ENCODE peak calls at places on chromosome 6, in five cellular contexts. One of them, this sample, is unnamed.

GRCh38 chr6:21807299-21807698 is 213.7 kb downstream of the SOX4 start:
- DNase-seq in neural crest cell: no peak
- DNase-seq in psoas muscle: no peak
- DNase-seq in neural progenitor cell: no peak
- DNase-seq in tibial nerve: no peak
- DNase-seq in this sample: no peak

GRCh38 chr6:155213611-155214372 is 50.0 kb upstream of the CLDN20 start:
- DNase-seq in neural progenitor cell: no peak
- DNase-seq in psoas muscle: no peak
- DNase-seq in neural crest cell: no peak
- DNase-seq in tibial nerve: no peak
- DNase-seq in this sample: no peak

GRCh38 chr6:129623008-129623732 is 86.8 kb downstream of the ARHGAP18 start:
- DNase-seq in tibial nerve: no peak
- DNase-seq in psoas muscle: no peak
- DNase-seq in neural progenitor cell: no peak
- DNase-seq in neural crest cell: no peak
- DNase-seq in this sample: peak

GRCh38 chr6:31836036-31836675 is 8.6 kb downstream of the HSPA1B start:
- DNase-seq in neural crest cell: no peak
- DNase-seq in neural progenitor cell: no peak
- DNase-seq in tibial nerve: no peak
- DNase-seq in psoas muscle: no peak
- DNase-seq in this sample: no peak

GRCh38 chr6:121600389-121601233 is 165.2 kb downstream of the GJA1 start:
- DNase-seq in psoas muscle: no peak
- DNase-seq in neural progenitor cell: no peak
- DNase-seq in neural crest cell: no peak
- DNase-seq in tibial nerve: no peak
- DNase-seq in this sample: no peak

GRCh38 chr6:157287247-157287850 is 36.0 kb downstream of the TMEM242 start:
- DNase-seq in neural progenitor cell: no peak
- DNase-seq in tibial nerve: no peak
- DNase-seq in psoas muscle: no peak
- DNase-seq in neural crest cell: no peak
- DNase-seq in this sample: no peak

GRCh38 chr6:106747139-106747538 is 117.8 kb downstream of the QRSL1 start:
- DNase-seq in psoas muscle: no peak
- DNase-seq in tibial nerve: no peak
- DNase-seq in neural progenitor cell: no peak
- DNase-seq in neural crest cell: no peak
- DNase-seq in this sample: no peak

GRCh38 chr6:130720076-130720475 is 107.1 kb upstream of the SMLR1 start:
- DNase-seq in neural crest cell: no peak
- DNase-seq in neural progenitor cell: no peak
- DNase-seq in psoas muscle: no peak
- DNase-seq in tibial nerve: peak
- DNase-seq in this sample: no peak

GRCh38 chr6:41683460-41684310 is 45.4 kb downstream of the MDFI start:
- DNase-seq in neural progenitor cell: peak
- DNase-seq in neural crest cell: peak
- DNase-seq in tibial nerve: peak
- DNase-seq in psoas muscle: peak
- DNase-seq in this sample: peak

GRCh38 chr6:95978230-95978629 is 37.5 kb upstream of the FUT9 start:
- DNase-seq in tibial nerve: no peak
- DNase-seq in psoas muscle: no peak
- DNase-seq in neural progenitor cell: no peak
- DNase-seq in neural crest cell: no peak
- DNase-seq in this sample: no peak

GRCh38 chr6:157385482-157385881 is 4.5 kb downstream of the ZDHHC14 start:
- DNase-seq in psoas muscle: no peak
- DNase-seq in neural progenitor cell: no peak
- DNase-seq in neural crest cell: no peak
- DNase-seq in tibial nerve: no peak
- DNase-seq in this sample: no peak

GRCh38 chr6:149185799-149186357 is 131.6 kb upstream of the TAB2 start:
- DNase-seq in neural progenitor cell: no peak
- DNase-seq in psoas muscle: no peak
- DNase-seq in neural crest cell: no peak
- DNase-seq in tibial nerve: no peak
- DNase-seq in this sample: no peak

GRCh38 chr6:167245586-167245985 is 45.5 kb upstream of the UNC93A start:
- DNase-seq in neural crest cell: no peak
- DNase-seq in psoas muscle: no peak
- DNase-seq in tibial nerve: no peak
- DNase-seq in neural progenitor cell: no peak
- DNase-seq in this sample: no peak

GRCh38 chr6:139611327-139611958 is 237.0 kb upstream of the CITED2 start:
- DNase-seq in tibial nerve: no peak
- DNase-seq in neural crest cell: no peak
- DNase-seq in psoas muscle: no peak
- DNase-seq in neural progenitor cell: no peak
- DNase-seq in this sample: no peak

GRCh38 chr6:72922401-72922800 is 300.5 kb downstream of the KCNQ5 start:
- DNase-seq in neural progenitor cell: no peak
- DNase-seq in neural crest cell: no peak
- DNase-seq in tibial nerve: no peak
- DNase-seq in psoas muscle: no peak
- DNase-seq in this sample: no peak

GRCh38 chr6:145206247-145206907 is 528.9 kb downstream of the EPM2A start:
- DNase-seq in neural progenitor cell: no peak
- DNase-seq in psoas muscle: no peak
- DNase-seq in tibial nerve: no peak
- DNase-seq in neural crest cell: no peak
- DNase-seq in this sample: no peak

GRCh38 chr6:42131531-42131930 is 10.9 kb downstream of the C6orf132 start:
- DNase-seq in psoas muscle: no peak
- DNase-seq in neural crest cell: no peak
- DNase-seq in tibial nerve: no peak
- DNase-seq in neural progenitor cell: no peak
- DNase-seq in this sample: no peak

GRCh38 chr6:125182237-125183018 is 28.9 kb downstream of the TPD52L1 start:
- DNase-seq in neural crest cell: no peak
- DNase-seq in tibial nerve: no peak
- DNase-seq in psoas muscle: no peak
- DNase-seq in neural progenitor cell: no peak
- DNase-seq in this sample: no peak

GRCh38 chr6:109174911-109175310 is 79.6 kb downstream of the CEP57L1 start:
- DNase-seq in psoas muscle: no peak
- DNase-seq in tibial nerve: no peak
- DNase-seq in neural crest cell: no peak
- DNase-seq in neural progenitor cell: no peak
- DNase-seq in this sample: no peak

GRCh38 chr6:12084681-12085080 is 72.6 kb downstream of the HIVEP1 start:
- DNase-seq in psoas muscle: no peak
- DNase-seq in neural progenitor cell: no peak
- DNase-seq in neural crest cell: no peak
- DNase-seq in tibial nerve: no peak
- DNase-seq in this sample: no peak

GRCh38 chr6:165863801-165864200 is 200.8 kb upstream of the PDE10A start:
- DNase-seq in neural progenitor cell: no peak
- DNase-seq in neural crest cell: no peak
- DNase-seq in tibial nerve: no peak
- DNase-seq in psoas muscle: no peak
- DNase-seq in this sample: no peak

GRCh38 chr6:165858571-165858970 is 195.5 kb upstream of the PDE10A start:
- DNase-seq in neural crest cell: no peak
- DNase-seq in neural progenitor cell: peak
- DNase-seq in tibial nerve: no peak
- DNase-seq in psoas muscle: no peak
- DNase-seq in this sample: no peak

GRCh38 chr6:165864218-165864617 is 201.2 kb upstream of the PDE10A start:
- DNase-seq in psoas muscle: no peak
- DNase-seq in neural crest cell: no peak
- DNase-seq in tibial nerve: no peak
- DNase-seq in neural progenitor cell: no peak
- DNase-seq in this sample: no peak

GRCh38 chr6:165864925-165865324 is 201.9 kb upstream of the PDE10A start:
- DNase-seq in psoas muscle: no peak
- DNase-seq in neural crest cell: no peak
- DNase-seq in neural progenitor cell: no peak
- DNase-seq in tibial nerve: no peak
- DNase-seq in this sample: no peak

GRCh38 chr6:165861226-165861625 is 198.2 kb upstream of the PDE10A start:
- DNase-seq in neural progenitor cell: no peak
- DNase-seq in tibial nerve: no peak
- DNase-seq in psoas muscle: no peak
- DNase-seq in neural crest cell: no peak
- DNase-seq in this sample: no peak
- TF ChIP-seq CTCF in neural progenitor cell: no peak
- TF ChIP-seq CTCF in tibial nerve: no peak
- TF ChIP-seq CTCF in psoas muscle: no peak
- TF ChIP-seq CTCF in neural crest cell: no peak
- TF ChIP-seq CTCF in this sample: no peak

GRCh38 chr6:10278786-10279185 is 136.1 kb downstream of the TFAP2A start:
- DNase-seq in neural crest cell: no peak
- DNase-seq in neural progenitor cell: no peak
- DNase-seq in tibial nerve: no peak
- DNase-seq in psoas muscle: no peak
- DNase-seq in this sample: no peak
- TF ChIP-seq CTCF in neural crest cell: no peak
- TF ChIP-seq CTCF in neural progenitor cell: no peak
- TF ChIP-seq CTCF in tibial nerve: no peak
- TF ChIP-seq CTCF in psoas muscle: no peak
- TF ChIP-seq CTCF in this sample: no peak

DNA sequence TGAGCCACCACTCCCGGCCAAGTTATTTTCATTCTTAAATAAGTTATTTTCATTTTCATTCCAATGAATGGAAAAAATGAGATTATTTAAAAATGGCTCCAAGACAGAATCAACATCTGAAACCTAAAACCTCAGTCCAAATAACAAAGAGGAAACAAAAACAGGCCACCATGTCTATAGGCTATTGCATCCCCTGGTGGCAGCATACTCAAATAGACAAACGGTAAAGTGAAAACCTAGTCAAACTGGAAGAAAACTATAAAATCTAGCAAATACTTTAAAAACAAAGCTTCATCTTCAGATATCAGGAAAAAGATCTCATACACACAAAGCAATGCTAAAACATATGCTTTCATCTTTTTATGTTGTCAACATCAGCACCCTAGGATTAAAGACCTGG is 20.9 kb downstream of the IL17A start:
- DNase-seq in psoas muscle: no peak
- DNase-seq in neural progenitor cell: no peak
- DNase-seq in neural crest cell: no peak
- DNase-seq in tibial nerve: no peak
- DNase-seq in this sample: no peak
- TF ChIP-seq CTCF in psoas muscle: no peak
- TF ChIP-seq CTCF in neural progenitor cell: peak
- TF ChIP-seq CTCF in neural crest cell: peak
- TF ChIP-seq CTCF in tibial nerve: no peak
- TF ChIP-seq CTCF in this sample: no peak

GRCh38 chr6:88725111-88725711 is 238.2 kb downstream of the RNGTT start:
- DNase-seq in psoas muscle: peak
- DNase-seq in neural crest cell: peak
- DNase-seq in tibial nerve: no peak
- DNase-seq in neural progenitor cell: peak
- DNase-seq in this sample: no peak
- TF ChIP-seq CTCF in psoas muscle: no peak
- TF ChIP-seq CTCF in neural crest cell: peak
- TF ChIP-seq CTCF in tibial nerve: no peak
- TF ChIP-seq CTCF in neural progenitor cell: peak
- TF ChIP-seq CTCF in this sample: no peak

GRCh38 chr6:54710430-54710829 is 136.1 kb upstream of the FAM83B start:
- DNase-seq in psoas muscle: no peak
- DNase-seq in neural crest cell: no peak
- DNase-seq in neural progenitor cell: no peak
- DNase-seq in tibial nerve: no peak
- DNase-seq in this sample: no peak
- TF ChIP-seq CTCF in psoas muscle: no peak
- TF ChIP-seq CTCF in neural crest cell: no peak
- TF ChIP-seq CTCF in neural progenitor cell: no peak
- TF ChIP-seq CTCF in tibial nerve: no peak
- TF ChIP-seq CTCF in this sample: no peak

GRCh38 chr6:13947611-13948178 is 22.9 kb downstream of the RNF182 start:
- DNase-seq in tibial nerve: no peak
- DNase-seq in neural progenitor cell: no peak
- DNase-seq in neural crest cell: no peak
- DNase-seq in psoas muscle: no peak
- DNase-seq in this sample: no peak

GRCh38 chr6:13943943-13944342 is 19.2 kb downstream of the RNF182 start:
- DNase-seq in neural progenitor cell: no peak
- DNase-seq in tibial nerve: no peak
- DNase-seq in psoas muscle: no peak
- DNase-seq in neural crest cell: no peak
- DNase-seq in this sample: no peak

GRCh38 chr6:13952101-13952500 is 27.3 kb downstream of the RNF182 start:
- DNase-seq in neural crest cell: no peak
- DNase-seq in tibial nerve: no peak
- DNase-seq in psoas muscle: no peak
- DNase-seq in neural progenitor cell: no peak
- DNase-seq in this sample: no peak

GRCh38 chr6:13941902-13942301 is 17.1 kb downstream of the RNF182 start:
- DNase-seq in neural progenitor cell: no peak
- DNase-seq in psoas muscle: no peak
- DNase-seq in tibial nerve: no peak
- DNase-seq in neural crest cell: no peak
- DNase-seq in this sample: no peak

DNA sequence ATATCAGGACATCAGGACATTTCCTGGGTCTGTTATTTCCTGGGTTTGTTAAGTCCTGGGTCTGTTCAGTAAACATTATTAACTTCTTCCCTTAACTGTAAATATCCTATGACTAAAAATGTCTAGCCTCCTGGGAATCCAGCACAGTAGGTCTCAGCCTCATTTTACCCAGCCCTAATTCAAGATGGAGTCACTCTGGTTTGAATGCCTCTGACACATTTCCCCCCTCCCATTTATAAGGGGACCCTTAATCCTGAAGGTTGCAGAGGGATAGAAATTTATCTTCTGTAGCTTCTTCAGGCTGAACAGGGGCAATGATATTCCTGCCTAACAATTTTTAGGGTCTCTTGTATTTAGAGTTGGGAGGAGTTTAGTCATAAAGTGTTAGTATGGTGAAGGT is 21.8 kb downstream of the RNF182 start:
- DNase-seq in tibial nerve: no peak
- DNase-seq in neural progenitor cell: no peak
- DNase-seq in psoas muscle: no peak
- DNase-seq in neural crest cell: no peak
- DNase-seq in this sample: no peak
- TF ChIP-seq CTCF in tibial nerve: no peak
- TF ChIP-seq CTCF in neural progenitor cell: no peak
- TF ChIP-seq CTCF in psoas muscle: no peak
- TF ChIP-seq CTCF in neural crest cell: no peak
- TF ChIP-seq CTCF in this sample: no peak

GRCh38 chr6:123965894-123966293 is 162.2 kb downstream of the NKAIN2 start:
- DNase-seq in neural progenitor cell: peak
- DNase-seq in psoas muscle: no peak
- DNase-seq in tibial nerve: no peak
- DNase-seq in neural crest cell: peak
- DNase-seq in this sample: no peak
- TF ChIP-seq CTCF in neural progenitor cell: peak
- TF ChIP-seq CTCF in psoas muscle: peak
- TF ChIP-seq CTCF in tibial nerve: peak
- TF ChIP-seq CTCF in neural crest cell: peak
- TF ChIP-seq CTCF in this sample: no peak

This sample was measured in GM13976.